ENCODE peak calls at places on chromosomes 13 and 19, in ten cellular contexts. A is neural crest cell, B is PC-3, E is astrocyte of the cerebellum, X is AG09309, C is tibial nerve, Y is AG04449, N is foreskin fibroblast, J is left lung, F is cardiac fibroblast. P is an unnamed sample.

GRCh38 chr13:97810152-97810551 is 143.3 kb upstream of the IPO5 start:
- DNase-seq in A (no peak), B (peak), E (no peak), X (no peak), C (peak), Y (no peak), N (no peak), J (no peak), F (peak), P (no peak)

GRCh38 chr19:47797996-47798903 is 6.1 kb downstream of the TPRX1 start:
- DNase-seq in A (no peak), B (no peak), E (no peak), X (no peak), C (no peak), Y (no peak), N (no peak), J (no peak), F (no peak), P (no peak)

GRCh38 chr13:50760751-50761150 is 82.7 kb downstream of the DLEU7 start:
- DNase-seq in A (no peak), B (no peak), E (no peak), X (no peak), C (no peak), Y (no peak), N (no peak), J (no peak), F (no peak), P (no peak)

GRCh38 chr19:38251564-38252051 is 4.6 kb downstream of the PPP1R14A start:
- DNase-seq in A (no peak), B (no peak), E (no peak), X (no peak), C (peak), Y (no peak), N (no peak), J (no peak), F (peak), P (no peak)

GRCh38 chr19:52638601-52639000 is 446 bp upstream of the ZNF83 start:
- DNase-seq in A (no peak), B (no peak), E (no peak), X (no peak), C (no peak), Y (no peak), N (no peak), J (peak), F (no peak), P (no peak)

GRCh38 chr13:21060063-21060826 is 1.1 kb downstream of the LATS2 start:
- DNase-seq in A (peak), B (peak), E (no peak), X (no peak), C (peak), Y (no peak), N (no peak), J (peak), F (peak), P (no peak)

GRCh38 chr13:111394211-111394922 is 73.9 kb downstream of the TEX29 start:
- DNase-seq in A (no peak), B (no peak), E (no peak), X (no peak), C (no peak), Y (no peak), N (no peak), J (no peak), F (no peak), P (peak)

GRCh38 chr19:33063356-33064116 is 1.2 kb downstream of the RHPN2 start:
- DNase-seq in A (no peak), B (peak), E (no peak), X (no peak), C (no peak), Y (no peak), N (no peak), J (no peak), F (peak), P (no peak)

GRCh38 chr13:36915891-36916640 is 4.0 kb downstream of the SMAD9 start:
- DNase-seq in A (no peak), B (no peak), E (no peak), X (no peak), C (no peak), Y (no peak), N (no peak), J (no peak), F (no peak), P (no peak)

GRCh38 chr19:40803857-40804782 is 5.1 kb downstream of the EGLN2 start:
- DNase-seq in A (no peak), B (peak), E (no peak), X (no peak), C (no peak), Y (no peak), N (no peak), J (no peak), F (no peak), P (no peak)

GRCh38 chr13:49652691-49653305 is 24.5 kb downstream of the ARL11 start:
- DNase-seq in A (peak), B (peak), E (no peak), X (no peak), C (peak), Y (no peak), N (peak), J (no peak), F (peak), P (no peak)
- TF ChIP-seq CTCF in A (peak), B (peak), E (peak), X (peak), C (peak), Y (peak), N (peak), J (peak), F (peak), P (peak)

GRCh38 chr19:43779820-43780219 is 953 bp downstream of the KCNN4 start:
- DNase-seq in A (no peak), B (peak), E (no peak), X (no peak), C (no peak), Y (no peak), N (no peak), J (no peak), F (no peak), P (no peak)
- TF ChIP-seq CTCF in A (no peak), B (peak), E (peak), X (no peak), C (no peak), Y (no peak), N (no peak), J (no peak), F (peak), P (no peak)

GRCh38 chr19:58466760-58467589 is at the start of gene ZNF324:
- DNase-seq in A (peak), B (peak), E (peak), X (peak), C (peak), Y (peak), N (peak), J (peak), F (peak), P (peak)

GRCh38 chr19:58468216-58468839 is 1.4 kb downstream of the ZNF324 start:
- DNase-seq in A (no peak), B (peak), E (no peak), X (no peak), C (no peak), Y (no peak), N (no peak), J (no peak), F (no peak), P (no peak)

GRCh38 chr19:58471736-58472135 is 4.4 kb upstream of the ZNF446 start:
- DNase-seq in A (no peak), B (no peak), E (no peak), X (no peak), C (no peak), Y (no peak), N (no peak), J (peak), F (no peak), P (no peak)

GRCh38 chr19:58469241-58470013 is 2.5 kb downstream of the ZNF324 start:
- DNase-seq in A (no peak), B (no peak), E (no peak), X (no peak), C (no peak), Y (no peak), N (no peak), J (no peak), F (no peak), P (no peak)

DNA sequence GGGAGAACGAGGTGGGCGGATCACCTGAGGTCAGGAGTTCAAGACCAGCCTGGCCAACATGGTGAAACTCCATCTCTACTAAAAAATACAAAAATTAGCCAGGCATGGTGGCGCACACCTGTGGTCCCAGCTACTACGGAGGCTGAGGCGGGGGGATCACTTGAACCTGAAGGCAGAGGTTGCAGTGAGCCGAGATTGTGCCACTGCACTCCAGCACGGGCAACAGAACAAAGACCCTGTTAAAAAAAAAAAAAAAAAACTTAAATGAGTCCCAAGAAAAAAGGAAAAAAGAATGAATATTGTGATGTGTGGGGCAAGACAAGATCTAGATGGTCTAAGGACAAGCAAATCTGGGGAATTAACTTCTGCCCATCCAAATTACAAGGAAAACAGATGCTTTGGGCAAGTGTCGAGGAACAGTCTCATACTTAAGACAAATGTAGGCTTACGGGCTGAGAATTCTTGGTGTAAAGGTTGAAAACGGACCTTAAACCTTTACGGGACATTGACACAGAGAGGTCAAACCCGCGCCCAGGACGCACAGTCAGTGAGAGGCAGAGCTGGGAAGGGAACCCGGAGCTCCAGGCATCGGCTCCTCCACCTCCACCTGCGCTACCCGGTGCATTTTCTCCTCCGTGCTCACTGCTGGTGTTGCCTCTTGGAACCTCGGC is 656 bp upstream of the ZNF324 start:
- DNase-seq in A (no peak), B (no peak), E (no peak), X (no peak), C (no peak), Y (no peak), N (no peak), J (no peak), F (no peak), P (no peak)
- TF ChIP-seq CTCF in A (no peak), B (no peak), E (no peak), X (no peak), C (no peak), Y (no peak), N (no peak), J (no peak), F (no peak), P (no peak)

GRCh38 chr19:13951043-13951442 is 1.3 kb upstream of the DCAF15 start:
- DNase-seq in A (no peak), B (no peak), E (no peak), X (no peak), C (no peak), Y (no peak), N (no peak), J (no peak), F (no peak), P (no peak)
- TF ChIP-seq CTCF in A (no peak), B (no peak), E (no peak), X (no peak), C (no peak), Y (no peak), N (no peak), J (no peak), F (no peak), P (no peak)

GRCh38 chr19:1466461-1467227 is 12.4 kb downstream of the C19orf25 start:
- DNase-seq in A (no peak), B (no peak), E (no peak), X (no peak), C (no peak), Y (no peak), N (no peak), J (peak), F (no peak), P (no peak)

GRCh38 chr19:1466018-1466460 is 13.0 kb downstream of the C19orf25 start:
- DNase-seq in A (no peak), B (no peak), E (no peak), X (no peak), C (no peak), Y (no peak), N (no peak), J (no peak), F (no peak), P (no peak)

GRCh38 chr19:1467512-1468273 is 11.3 kb downstream of the C19orf25 start:
- DNase-seq in A (no peak), B (no peak), E (no peak), X (no peak), C (no peak), Y (no peak), N (no peak), J (peak), F (no peak), P (no peak)

GRCh38 chr19:1467228-1467511 is 11.8 kb downstream of the C19orf25 start:
- DNase-seq in A (no peak), B (no peak), E (no peak), X (no peak), C (no peak), Y (no peak), N (no peak), J (no peak), F (no peak), P (no peak)

GRCh38 chr19:1465191-1466016 is 13.6 kb downstream of the C19orf25 start:
- DNase-seq in A (no peak), B (no peak), E (no peak), X (peak), C (no peak), Y (no peak), N (no peak), J (peak), F (peak), P (no peak)
- TF ChIP-seq CTCF in A (peak), B (no peak), E (peak), X (peak), C (peak), Y (peak), N (peak), J (peak), F (peak), P (no peak)

P was measured in osteocyte.